ENCODE peak calls at places on chromosomes 4 and X, in five cellular contexts. O is PC-3, U is choroid plexus epithelial cell, V is pancreas, Z is GM13976. H is an unnamed sample.

GRCh38 chr4:146545102-146545501 is 23.4 kb upstream of the SLC10A7 start:
- DNase-seq in O (peak), U (peak), V (no peak), Z (peak), H (no peak)

GRCh38 chr4:36207367-36207766 is 36.9 kb downstream of the ARAP2 start:
- DNase-seq in O (no peak), U (no peak), V (no peak), Z (no peak), H (no peak)

GRCh38 chr4:57102050-57102564 is 8.1 kb downstream of the IGFBP7 start:
- DNase-seq in O (peak), U (peak), V (no peak), Z (no peak), H (peak)

GRCh38 chr4:176191974-176192373 is 3.4 kb downstream of the SPATA4 start:
- DNase-seq in O (peak), U (no peak), V (no peak), Z (no peak), H (no peak)

GRCh38 chr4:16684083-16684482 is 214.4 kb downstream of the LDB2 start:
- DNase-seq in O (no peak), U (peak), V (no peak), Z (no peak), H (peak)

GRCh38 chr4:70936200-70936787 is 34.1 kb downstream of the MOB1B start:
- DNase-seq in O (no peak), U (peak), V (no peak), Z (no peak), H (no peak)

GRCh38 chr4:150342945-150343344 is 239.0 kb upstream of the MAB21L2 start:
- DNase-seq in O (no peak), U (no peak), V (no peak), Z (no peak), H (no peak)

GRCh38 chr4:153233761-153234371 is 29.6 kb downstream of the TRIM2 start:
- DNase-seq in O (peak), U (peak), V (no peak), Z (no peak), H (peak)

GRCh38 chr4:123396294-123397275 is at the start of gene SPRY1:
- DNase-seq in O (peak), U (peak), V (peak), Z (peak), H (peak)

GRCh38 chr4:8726344-8726851 is 133.8 kb downstream of the CPZ start:
- DNase-seq in O (no peak), U (no peak), V (no peak), Z (no peak), H (no peak)

GRCh38 chr4:11152684-11153083 is 276.0 kb downstream of the HS3ST1 start:
- DNase-seq in O (no peak), U (no peak), V (no peak), Z (no peak), H (no peak)

GRCh38 chr4:70714061-70714468 is 7.7 kb upstream of the RUFY3 start:
- DNase-seq in O (no peak), U (peak), V (no peak), Z (no peak), H (no peak)

GRCh38 chrX:46117234-46117633 is 428.0 kb downstream of the ZNF674 start:
- DNase-seq in O (no peak), U (no peak), V (no peak), Z (no peak), H (no peak)

GRCh38 chr4:57109847-57110634 is at the start of gene IGFBP7:
- DNase-seq in O (no peak), U (peak), V (peak), Z (peak), H (no peak)

GRCh38 chrX:37722595-37722994 is 37.0 kb downstream of the XK start:
- DNase-seq in O (no peak), U (no peak), V (no peak), Z (no peak), H (no peak)

GRCh38 chrX:9785944-9786741 is at the start of gene SHROOM2:
- DNase-seq in O (peak), U (no peak), V (peak), Z (no peak), H (no peak)

GRCh38 chrX:19672211-19672814 is 157.0 kb upstream of the MAP3K15 start:
- DNase-seq in O (no peak), U (no peak), V (no peak), Z (no peak), H (no peak)

GRCh38 chr4:129236351-129236750 is 140.4 kb downstream of the C4orf33 start:
- DNase-seq in O (no peak), U (no peak), V (no peak), Z (no peak), H (no peak)

GRCh38 chrX:1536712-1537030 is 314 bp downstream of the P2RY8 start:
- DNase-seq in O (no peak), U (no peak), V (no peak), Z (no peak), H (no peak)

GRCh38 chrX:114841051-114841450 is 176.4 kb downstream of the IL13RA2 start:
- DNase-seq in O (peak), U (peak), V (no peak), Z (no peak), H (no peak)

GRCh38 chr4:175951794-175952193 is 113.8 kb upstream of the WDR17 start:
- DNase-seq in O (peak), U (peak), V (peak), Z (no peak), H (no peak)

GRCh38 chr4:18214656-18215055 is 193.1 kb upstream of the LCORL start:
- DNase-seq in O (no peak), U (no peak), V (no peak), Z (no peak), H (no peak)

GRCh38 chrX:116281106-116281505 is 110.6 kb downstream of the AGTR2 start:
- DNase-seq in O (peak), U (no peak), V (no peak), Z (no peak), H (no peak)

GRCh38 chr4:128979934-128980333 is 113.4 kb downstream of the SCLT1 start:
- DNase-seq in O (peak), U (peak), V (peak), Z (no peak), H (peak)

GRCh38 chrX:8755813-8756212 is 23.9 kb upstream of the ANOS1 start:
- DNase-seq in O (peak), U (no peak), V (no peak), Z (no peak), H (no peak)

GRCh38 chrX:74325130-74326059 is 21.4 kb downstream of the ZCCHC13 start:
- DNase-seq in O (no peak), U (no peak), V (no peak), Z (no peak), H (no peak)

DNA sequence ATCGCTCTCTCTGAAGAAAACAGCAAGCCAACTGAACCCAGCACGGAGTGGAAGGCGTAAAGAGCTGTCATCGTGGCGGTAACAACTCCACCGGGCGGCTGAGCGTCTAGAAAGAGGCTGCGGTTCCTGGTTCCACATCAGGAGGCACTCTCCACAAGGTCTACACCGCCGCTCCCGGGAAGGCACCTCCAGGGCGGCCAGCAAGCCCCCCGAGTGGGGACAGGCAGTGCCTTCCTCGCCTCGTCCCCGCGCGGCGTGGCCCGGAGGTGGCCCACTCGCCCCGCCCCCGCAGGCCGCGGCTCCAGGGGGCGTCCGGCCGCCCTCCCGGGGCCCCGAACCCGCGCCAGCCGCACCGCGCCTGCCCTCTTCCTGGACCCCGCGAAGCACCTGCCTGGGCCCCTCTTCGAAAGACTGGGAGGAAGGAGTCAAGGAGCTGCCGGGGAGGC is 747 bp downstream of the KLHL8 start:
- DNase-seq in O (peak), U (peak), V (no peak), Z (peak), H (peak)
- TF ChIP-seq CTCF in O (peak), U (peak), V (peak), Z (peak), H (peak)

GRCh38 chrX:55908685-55909212 is 191.2 kb downstream of the RRAGB start:
- DNase-seq in O (peak), U (peak), V (no peak), Z (peak), H (no peak)

GRCh38 chrX:55907968-55908607 is 190.5 kb downstream of the RRAGB start:
- DNase-seq in O (peak), U (peak), V (peak), Z (peak), H (no peak)
- TF ChIP-seq CTCF in O (peak), U (peak), V (peak), Z (peak), H (peak)

DNA sequence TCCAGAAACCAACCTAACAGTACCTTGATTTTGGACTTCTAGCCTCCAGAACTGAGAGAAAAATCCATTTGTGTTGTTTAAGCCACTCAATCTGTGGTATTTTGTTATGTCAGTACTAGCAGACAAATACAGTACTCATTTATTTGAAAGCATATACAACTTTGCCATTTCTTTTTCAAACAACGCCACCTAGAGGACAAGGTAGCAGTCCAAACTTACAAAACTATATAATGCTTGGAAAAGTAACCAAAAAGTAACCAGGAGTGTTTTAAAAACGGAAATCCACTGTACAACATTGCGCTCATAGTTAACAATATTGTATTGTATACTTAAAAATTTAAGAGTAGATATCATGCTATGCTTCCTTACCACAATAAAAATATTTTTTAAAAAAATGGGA is 37.0 kb upstream of the FGF13 start:
- DNase-seq in O (peak), U (peak), V (no peak), Z (no peak), H (no peak)
- TF ChIP-seq CTCF in O (peak), U (peak), V (peak), Z (peak), H (no peak)

GRCh38 chrX:43949669-43950068 is 23.5 kb downstream of the NDP start:
- DNase-seq in O (peak), U (no peak), V (no peak), Z (no peak), H (no peak)
- TF ChIP-seq CTCF in O (peak), U (peak), V (peak), Z (peak), H (no peak)

DNA sequence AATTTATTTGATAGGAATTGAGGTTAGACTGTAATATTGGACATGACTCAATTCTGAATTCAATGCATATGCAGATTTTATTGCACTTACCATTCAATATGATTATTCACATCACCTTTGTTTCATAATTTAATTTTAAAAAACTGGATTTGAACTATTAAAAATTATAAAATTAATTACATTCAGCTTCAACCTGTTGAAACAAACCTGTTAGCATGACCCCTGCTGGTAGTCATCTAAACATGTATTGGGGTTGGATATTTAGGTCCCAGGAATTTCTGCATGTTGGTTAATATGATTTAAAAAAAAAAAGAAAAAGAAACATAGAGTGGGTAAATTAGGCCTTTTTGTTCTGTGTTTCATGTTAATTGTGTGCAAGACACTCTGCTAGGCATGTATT is 85.9 kb downstream of the ARSJ start:
- DNase-seq in O (peak), U (peak), V (no peak), Z (no peak), H (no peak)
- TF ChIP-seq CTCF in O (peak), U (peak), V (no peak), Z (no peak), H (no peak)